ENCODE peak calls at places on chromosomes 11 and 22, in seven cellular contexts. W, R, L, Y, F, K and V are unnamed samples.

GRCh38 chr11:45959851-45960250 is 37.4 kb downstream of the LARGE2 start:
- DNase-seq in W (no peak), R (no peak), L (no peak), Y (no peak), F (no peak), K (no peak), V (no peak)

GRCh38 chr11:12502950-12503579 is 125.7 kb downstream of the PARVA start:
- DNase-seq in W (no peak), R (peak; percentile 17), L (peak; percentile 72), Y (no peak), F (no peak), K (no peak), V (no peak)

GRCh38 chr22:42185915-42186439 is 55.4 kb upstream of the CYP2D6 start:
- DNase-seq in W (no peak), R (no peak), L (no peak), Y (no peak), F (no peak), K (no peak), V (no peak)

GRCh38 chr11:62602141-62603071 is 741 bp upstream of the MTA2 start:
- DNase-seq in W (peak; percentile 71), R (peak; percentile 82), L (peak; percentile 70), Y (peak; percentile 73), F (peak; percentile 77), K (no peak), V (peak; percentile 37)

GRCh38 chr22:39176067-39176621 is 23.7 kb upstream of the CBX7 start:
- DNase-seq in W (peak; percentile 82), R (peak; percentile 88), L (peak; percentile 43), Y (peak; percentile 71), F (no peak), K (no peak), V (no peak)

GRCh38 chr22:37230673-37231405 is 13.2 kb downstream of the RAC2 start:
- DNase-seq in W (no peak), R (no peak), L (no peak), Y (no peak), F (no peak), K (peak; percentile 66), V (peak; percentile 56)

GRCh38 chr11:119684361-119685072 is 44.5 kb downstream of the NECTIN1 start:
- DNase-seq in W (peak; percentile 47), R (peak; percentile 64), L (peak; percentile 69), Y (no peak), F (no peak), K (no peak), V (no peak)

GRCh38 chr22:41078975-41079374 is 13.4 kb upstream of the EP300 start:
- DNase-seq in W (no peak), R (no peak), L (no peak), Y (no peak), F (no peak), K (no peak), V (no peak)

GRCh38 chr11:131754671-131755070 is 384.3 kb downstream of the NTM start:
- DNase-seq in W (no peak), R (no peak), L (peak; percentile 31), Y (no peak), F (no peak), K (no peak), V (no peak)

GRCh38 chr22:38927033-38927789 is 30.2 kb upstream of the APOBEC3A start:
- DNase-seq in W (peak; percentile 89), R (peak; percentile 60), L (peak; percentile 59), Y (peak; percentile 75), F (peak; percentile 82), K (peak; percentile 45), V (peak; percentile 56)

GRCh38 chr11:113193894-113194293 is 120.5 kb upstream of the TTC12 start:
- DNase-seq in W (peak; percentile 19), R (peak; percentile 49), L (peak; percentile 21), Y (no peak), F (no peak), K (no peak), V (no peak)

GRCh38 chr11:112355726-112356125 is 95.1 kb upstream of the PLET1 start:
- DNase-seq in W (no peak), R (peak; percentile 72), L (peak; percentile 19), Y (no peak), F (peak; percentile 46), K (no peak), V (no peak)

GRCh38 chr11:105767945-105768344 is 158.1 kb downstream of the GRIA4 start:
- DNase-seq in W (no peak), R (no peak), L (no peak), Y (no peak), F (no peak), K (no peak), V (no peak)

GRCh38 chr22:35426801-35427140 is 26.8 kb downstream of the MCM5 start:
- DNase-seq in W (no peak), R (no peak), L (no peak), Y (no peak), F (no peak), K (no peak), V (no peak)

GRCh38 chr22:45709004-45709739 is 37.5 kb downstream of the ATXN10 start:
- DNase-seq in W (no peak), R (peak; percentile 47), L (peak; percentile 56), Y (no peak), F (no peak), K (no peak), V (no peak)

GRCh38 chr11:48165426-48165825 is 51.2 kb upstream of the OR4B1 start:
- DNase-seq in W (no peak), R (no peak), L (no peak), Y (no peak), F (no peak), K (no peak), V (no peak)

GRCh38 chr11:110176366-110177056 is 83.3 kb downstream of the ZC3H12C start:
- DNase-seq in W (no peak), R (peak; percentile 80), L (peak; percentile 52), Y (no peak), F (no peak), K (no peak), V (no peak)

GRCh38 chr11:888290-889212 is 22.1 kb downstream of the CHID1 start:
- DNase-seq in W (no peak), R (no peak), L (no peak), Y (no peak), F (no peak), K (no peak), V (no peak)

GRCh38 chr11:8989411-8989810 is 14.4 kb downstream of the NRIP3 start:
- DNase-seq in W (no peak), R (peak; percentile 60), L (peak; percentile 37), Y (no peak), F (no peak), K (no peak), V (no peak)

DNA sequence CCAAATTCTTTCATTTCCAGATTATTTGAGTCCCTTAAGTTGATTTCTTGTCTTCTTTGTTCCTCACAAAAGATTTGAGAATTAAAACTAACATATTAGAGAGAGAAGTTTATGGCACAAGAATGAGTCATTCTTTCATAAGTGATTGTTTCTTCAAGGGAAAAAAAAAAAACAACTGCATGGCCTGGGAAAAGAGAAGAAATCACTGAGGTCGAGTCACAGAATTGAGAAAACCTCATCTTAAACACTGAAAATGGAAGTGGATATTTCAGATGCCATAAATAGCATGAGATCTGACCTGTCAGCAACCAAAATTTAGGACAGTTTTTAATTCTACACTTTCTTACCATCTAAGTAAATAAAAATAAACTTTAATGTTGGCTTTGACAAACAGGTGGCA is 87.2 kb downstream of the CWF19L2 start:
- DNase-seq in W (no peak), R (peak; percentile 37), L (peak; percentile 63), Y (no peak), F (no peak), K (no peak), V (no peak)
- H3K27ac ChIP-seq in W (no peak overlapping the region), R (no peak overlapping the region), L (no peak overlapping the region), Y (no peak overlapping the region), F (no peak overlapping the region), K (no peak overlapping the region), V (no peak overlapping the region)

DNA sequence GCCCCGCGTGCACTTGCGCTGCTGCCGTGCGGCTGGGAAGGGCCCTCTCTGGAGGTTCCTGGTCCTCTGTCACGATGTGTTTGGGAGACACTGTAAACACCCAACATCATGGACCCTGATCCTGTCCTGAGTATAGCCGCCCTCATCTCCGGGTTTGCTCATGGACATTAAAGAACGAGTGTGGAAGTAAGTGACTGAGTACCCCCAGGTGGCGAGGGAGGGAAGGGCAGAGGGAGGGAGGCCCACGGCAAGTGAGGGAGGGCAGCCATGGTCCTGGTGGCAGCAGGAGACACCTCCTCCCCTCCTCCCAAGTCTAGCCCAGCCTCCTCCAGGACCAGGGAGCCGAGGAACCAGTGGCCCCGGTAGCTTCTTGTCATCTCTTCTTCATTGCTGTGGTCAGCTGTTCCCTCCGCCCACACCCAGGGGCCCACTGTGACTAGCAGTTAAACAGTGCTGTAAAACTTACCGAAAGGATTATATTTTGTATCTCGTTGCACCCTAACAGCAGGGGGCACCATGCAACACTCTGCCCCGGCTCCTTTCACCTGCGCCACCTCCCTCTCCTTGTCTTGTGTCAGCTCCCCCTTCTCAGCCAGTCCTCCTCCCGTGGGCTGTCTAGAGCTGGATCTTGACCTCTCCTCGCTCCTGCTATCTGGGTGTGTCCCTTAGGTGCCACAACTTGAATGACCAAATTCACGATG is 566.5 kb upstream of the B3GAT1 start:
- DNase-seq in W (no peak), R (no peak), L (no peak), Y (no peak), F (no peak), K (no peak), V (no peak)
- TF ChIP-seq CTCF in W (no peak), R (no peak), L (no peak), Y (no peak), F (no peak), K (no peak), V (no peak)

DNA sequence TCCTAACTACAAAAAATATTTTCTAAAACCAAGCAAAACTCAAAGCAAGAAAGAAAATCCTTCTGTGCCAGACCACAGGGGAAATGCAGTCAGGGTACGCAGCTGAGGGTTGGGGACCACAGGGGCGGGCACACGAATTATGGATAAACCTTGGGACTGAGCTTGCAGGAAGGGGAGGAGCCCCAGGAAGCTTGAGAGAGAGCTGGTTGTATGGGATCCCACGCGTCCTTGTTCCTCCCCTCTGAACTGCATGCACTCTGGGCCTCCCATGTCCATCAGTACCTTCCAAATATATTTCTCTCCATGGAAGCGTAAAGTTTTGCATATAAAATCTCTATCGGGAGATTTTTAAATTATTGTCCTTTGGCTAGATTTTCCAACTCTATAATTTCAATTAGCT is 673.4 kb downstream of the TBC1D22A start:
- DNase-seq in W (no peak), R (no peak), L (no peak), Y (no peak), F (no peak), K (no peak), V (no peak)
- H3K9me3 ChIP-seq in W (no peaks in the 10 kb centered on the region), R (no peaks in the 10 kb centered on the region), L (no peaks in the 10 kb centered on the region), Y (no peaks in the 10 kb centered on the region), F (peaks cover 9% of the 10 kb centered on the region), K (no peaks in the 10 kb centered on the region), V (no peaks in the 10 kb centered on the region)

DNA sequence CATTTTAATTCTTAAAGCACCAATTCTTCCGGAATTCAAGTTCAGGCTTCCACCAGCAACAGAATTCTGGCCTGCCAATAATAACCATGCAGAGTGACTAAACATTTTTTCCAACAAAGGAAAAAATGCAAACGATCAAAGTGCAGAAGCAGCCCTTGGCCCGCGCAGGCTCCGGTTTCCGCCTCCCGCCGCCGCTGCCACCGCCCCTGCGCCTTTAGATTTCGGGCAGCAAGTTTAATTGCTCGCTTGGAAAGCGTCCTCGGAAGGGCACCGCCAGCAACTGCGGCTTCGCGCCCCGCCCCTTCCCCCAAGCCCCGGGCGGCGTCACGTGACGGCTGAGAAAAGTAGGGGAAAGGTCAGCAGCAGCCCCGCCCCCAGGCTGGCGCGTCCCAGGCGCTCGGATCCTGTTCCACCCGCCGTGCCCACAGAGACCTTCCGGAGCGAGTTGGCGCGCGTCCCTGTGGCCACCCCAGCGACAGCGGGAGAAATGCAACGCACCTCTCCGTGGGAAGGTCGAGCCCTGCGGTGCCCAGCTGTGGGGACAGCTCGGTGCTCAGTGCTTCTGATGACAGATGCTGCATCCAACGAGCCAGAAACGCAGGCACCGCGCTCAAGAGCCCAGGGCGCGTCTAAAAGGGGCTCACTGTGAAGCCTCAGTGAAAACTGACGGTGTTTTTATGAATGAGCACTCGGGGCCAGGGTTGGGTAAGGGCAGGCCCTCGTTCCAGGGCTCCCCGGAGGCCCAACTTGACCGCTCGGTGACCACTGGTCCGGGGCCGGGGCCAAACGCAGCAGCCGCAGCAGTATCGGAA is 2.5 kb downstream of the CPT1A start:
- DNase-seq in W (peak; percentile 98), R (peak; percentile 96), L (peak; percentile 93), Y (peak; percentile 97), F (peak; percentile 96), K (peak; percentile 97), V (peak; percentile 94)
- H3K27ac ChIP-seq in W (peak overlapping the region; percentile 94), R (peak overlapping the region; percentile 52), L (peak overlapping the region; percentile 87), Y (peak overlapping the region; percentile 92), F (peak overlapping the region; percentile 70), K (peak overlapping the region; percentile 60), V (peak overlapping the region; percentile 88)